ENCODE peak calls at places on chromosomes 6 and 20, in four cellular contexts. W, E, H and C are unnamed samples.

GRCh38 chr6:150373260-150373701 is 4.5 kb downstream of the IYD start:
- DNase-seq in W (no peak), E (no peak), H (no peak), C (no peak)

GRCh38 chr6:149929422-149929821 is 6.5 kb upstream of the RAET1G start:
- DNase-seq in W (no peak), E (no peak), H (peak; percentile 76), C (no peak)

GRCh38 chr6:64672131-64672530 is 1034.9 kb downstream of the EYS start:
- DNase-seq in W (no peak), E (no peak), H (no peak), C (no peak)

GRCh38 chr6:41625442-41625841 is 12.8 kb upstream of the MDFI start:
- DNase-seq in W (peak; percentile 41), E (peak; percentile 65), H (no peak), C (no peak)

GRCh38 chr20:10795286-10796026 is 121.7 kb upstream of the JAG1 start:
- DNase-seq in W (no peak), E (no peak), H (no peak), C (no peak)

GRCh38 chr6:150420926-150421325 is 52.1 kb downstream of the IYD start:
- DNase-seq in W (no peak), E (peak; percentile 28), H (no peak), C (no peak)

GRCh38 chr6:109441069-109441816 is 719 bp downstream of the SMPD2 start:
- DNase-seq in W (peak; percentile 70), E (peak; percentile 48), H (peak; percentile 70), C (peak; percentile 31)

GRCh38 chr6:30071081-30071818 is 4.3 kb downstream of the PPP1R11 start:
- DNase-seq in W (no peak), E (no peak), H (no peak), C (no peak)

GRCh38 chr6:41040101-41040910 is 1.3 kb upstream of the UNC5CL start:
- DNase-seq in W (peak; percentile 96), E (no peak), H (no peak), C (no peak)

GRCh38 chr6:113221850-113222249 is 635.3 kb upstream of the MARCKS start:
- DNase-seq in W (no peak), E (no peak), H (no peak), C (no peak)

GRCh38 chr6:6969761-6970223 is 138.0 kb upstream of the RREB1 start:
- DNase-seq in W (peak; percentile 99), E (no peak), H (no peak), C (no peak)

GRCh38 chr6:63572733-63573139 is 456 bp downstream of the LOC128125822 start:
- DNase-seq in W (no peak), E (no peak), H (no peak), C (no peak)

GRCh38 chr6:132202569-132202968 is 198.7 kb downstream of the MOXD1 start:
- DNase-seq in W (peak; percentile 5), E (peak; percentile 65), H (no peak), C (no peak)

GRCh38 chr6:3726421-3726820 is 25.1 kb downstream of the PXDC1 start:
- DNase-seq in W (no peak), E (no peak), H (no peak), C (no peak)

GRCh38 chr6:71419954-71420692 is 131.5 kb downstream of the OGFRL1 start:
- DNase-seq in W (peak; percentile 10), E (peak; percentile 66), H (no peak), C (peak; percentile 21)

GRCh38 chr6:121890307-121890910 is 455.0 kb downstream of the GJA1 start:
- DNase-seq in W (no peak), E (no peak), H (no peak), C (no peak)

GRCh38 chr6:136744889-136745288 is 47.4 kb downstream of the MAP3K5 start:
- DNase-seq in W (no peak), E (no peak), H (no peak), C (no peak)

GRCh38 chr20:47392015-47392720 is 35.7 kb upstream of the ZMYND8 start:
- DNase-seq in W (peak; percentile 29), E (no peak), H (peak; percentile 93), C (peak; percentile 36)

GRCh38 chr6:35142578-35142977 is 1.4 kb upstream of the TCP11 start:
- DNase-seq in W (no peak), E (no peak), H (no peak), C (no peak)

GRCh38 chr6:1388081-1388926 is 1.1 kb upstream of the FOXF2 start:
- DNase-seq in W (no peak), E (no peak), H (no peak), C (no peak)

GRCh38 chr20:60558491-60558890 is 600.3 kb downstream of the CDH26 start:
- DNase-seq in W (no peak), E (no peak), H (no peak), C (no peak)

GRCh38 chr6:53320964-53321363 is 27.8 kb downstream of the ELOVL5 start:
- DNase-seq in W (no peak), E (no peak), H (no peak), C (no peak)

GRCh38 chr6:163085426-163085825 is 329.1 kb upstream of the QKI start:
- DNase-seq in W (no peak), E (no peak), H (no peak), C (no peak)

GRCh38 chr6:111201764-111202163 is 114.5 kb downstream of the SLC16A10 start:
- DNase-seq in W (no peak), E (no peak), H (no peak), C (no peak)

GRCh38 chr6:42075159-42075838 is 25.0 kb downstream of the TAF8 start:
- DNase-seq in W (peak; percentile 83), E (peak; percentile 76), H (peak; percentile 70), C (peak; percentile 39)

GRCh38 chr20:53643031-53643832 is 49.6 kb upstream of the ZNF217 start:
- DNase-seq in W (peak; percentile 84), E (no peak), H (no peak), C (peak; percentile 91)

GRCh38 chr6:82013561-82014275 is 233.8 kb downstream of the IBTK start:
- DNase-seq in W (no peak), E (peak; percentile 20), H (no peak), C (no peak)

GRCh38 chr6:26474439-26474881 is 16.7 kb downstream of the BTN2A1 start:
- DNase-seq in W (peak; percentile 29), E (no peak), H (peak; percentile 72), C (no peak)

GRCh38 chr6:22975079-22975478 is 405.7 kb downstream of the HDGFL1 start:
- DNase-seq in W (no peak), E (no peak), H (no peak), C (no peak)

GRCh38 chr6:55822815-55823214 is 52.6 kb downstream of the BMP5 start:
- DNase-seq in W (no peak), E (no peak), H (no peak), C (no peak)

GRCh38 chr6:25968769-25969168 is 6.2 kb downstream of the TRIM38 start:
- DNase-seq in W (no peak), E (no peak), H (no peak), C (no peak)

GRCh38 chr6:122730334-122730733 is 49.2 kb upstream of the FABP7 start:
- DNase-seq in W (no peak), E (no peak), H (no peak), C (no peak)

GRCh38 chr6:116251568-116252384 is 2.1 kb downstream of the TSPYL4 start:
- DNase-seq in W (no peak), E (no peak), H (no peak), C (no peak)

GRCh38 chr6:144266091-144266649 is 19.0 kb upstream of the UTRN start:
- DNase-seq in W (no peak), E (peak; percentile 72), H (no peak), C (no peak)

GRCh38 chr6:8879334-8879733 is 444.0 kb upstream of the SLC35B3 start:
- DNase-seq in W (no peak), E (no peak), H (no peak), C (no peak)

GRCh38 chr20:11777861-11778570 is 139.7 kb upstream of the BTBD3 start:
- DNase-seq in W (no peak), E (no peak), H (no peak), C (no peak)

GRCh38 chr6:158737082-158737709 is 82.0 kb downstream of the EZR start:
- DNase-seq in W (no peak), E (no peak), H (no peak), C (no peak)
- H3K4me1 ChIP-seq in W (no peaks in the 10 kb centered on the region), E (no peaks in the 10 kb centered on the region), H (no peaks in the 10 kb centered on the region), C (no peaks in the 10 kb centered on the region)

DNA sequence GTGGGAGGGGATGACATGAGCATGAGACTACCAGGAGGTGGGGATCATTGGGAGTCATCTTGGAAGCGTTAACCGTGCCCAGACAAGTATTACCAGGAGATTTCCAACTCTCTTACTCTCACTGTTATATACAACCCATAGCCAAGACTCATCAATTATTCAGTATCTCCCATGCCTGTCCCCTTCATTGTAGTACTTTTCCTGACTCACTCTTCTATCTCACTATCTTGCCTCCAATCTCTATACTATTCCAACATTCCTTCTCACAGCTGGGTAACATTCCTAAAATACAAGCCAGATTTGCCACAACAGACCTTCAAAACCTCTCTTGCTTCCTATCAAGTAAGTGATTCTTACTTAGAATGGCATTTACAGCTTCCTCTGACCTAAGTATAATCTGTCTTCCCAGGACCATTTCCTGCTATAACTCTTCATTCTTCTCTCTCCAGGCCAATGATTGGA is 226.3 kb upstream of the SMLR1 start:
- DNase-seq in W (no peak), E (no peak), H (no peak), C (no peak)
- H3K4me1 ChIP-seq in W (no peaks in the 10 kb centered on the region), E (no peaks in the 10 kb centered on the region), H (no peaks in the 10 kb centered on the region), C (peaks cover 5% of the 10 kb centered on the region)

GRCh38 chr20:57407541-57407956 is 16.4 kb downstream of the RBM38 start:
- DNase-seq in W (no peak), E (no peak), H (no peak), C (no peak)
- H3K4me1 ChIP-seq in W (no peaks in the 10 kb centered on the region), E (peaks cover 40% of the 10 kb centered on the region), H (peaks cover 31% of the 10 kb centered on the region), C (no peaks in the 10 kb centered on the region)

DNA sequence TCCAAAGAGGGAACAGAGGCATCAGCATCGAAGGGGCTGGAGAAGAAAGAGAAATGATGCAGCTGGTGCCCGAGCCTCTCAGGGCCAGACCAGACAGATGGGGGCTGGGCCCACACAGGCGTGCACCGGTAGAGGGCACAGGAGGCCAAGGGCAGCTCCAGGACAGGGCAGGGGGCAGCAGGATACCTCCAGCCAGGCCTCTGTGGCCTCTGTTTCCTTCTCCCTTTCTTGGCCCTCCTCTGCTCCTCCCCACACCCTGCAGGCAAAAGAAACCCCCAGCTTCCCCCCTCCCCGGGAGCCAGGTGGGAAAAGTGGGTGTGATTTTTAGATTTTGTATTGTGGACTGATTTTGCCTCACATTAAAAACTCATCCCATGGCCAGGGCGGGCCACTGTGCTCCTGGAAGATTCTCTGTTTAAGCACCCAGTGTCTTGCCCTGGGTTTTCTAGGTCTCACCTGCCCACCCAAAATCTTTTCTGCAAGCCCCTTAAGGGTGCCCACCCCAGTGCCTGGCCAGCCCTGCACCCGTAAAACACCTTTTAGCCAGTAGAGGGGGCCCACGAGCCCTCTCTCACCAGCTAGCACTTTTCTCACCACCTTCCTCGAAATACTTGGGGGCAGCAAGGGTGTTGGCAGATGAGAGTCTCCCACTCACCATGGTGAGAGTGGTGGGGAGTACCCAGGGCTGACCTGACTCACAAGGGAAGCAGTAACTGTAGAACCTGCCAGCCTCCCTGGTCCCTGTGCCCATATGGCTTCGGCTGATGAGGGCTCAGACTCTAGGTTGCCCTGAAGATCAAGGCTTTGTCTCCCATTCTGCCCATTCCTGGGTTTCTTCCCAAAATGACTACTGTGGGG is 35.7 kb upstream of the ID1 start:
- DNase-seq in W (peak; percentile 68), E (peak; percentile 53), H (peak; percentile 81), C (peak; percentile 38)
- H3K4me1 ChIP-seq in W (peaks cover 6% of the 10 kb centered on the region), E (peaks cover 51% of the 10 kb centered on the region), H (peaks cover 18% of the 10 kb centered on the region), C (peaks cover 51% of the 10 kb centered on the region)

GRCh38 chr20:49418156-49418555 is 64.3 kb downstream of the KCNB1 start:
- DNase-seq in W (no peak), E (no peak), H (no peak), C (no peak)
- H3K4me1 ChIP-seq in W (no peaks in the 10 kb centered on the region), E (peaks cover 33% of the 10 kb centered on the region), H (no peaks in the 10 kb centered on the region), C (peaks cover 11% of the 10 kb centered on the region)